ENCODE peak calls at places on chromosomes 6 and 20, in nine cellular contexts. One of them, this sample, is unnamed.
A peak's percentile ranks its signal among the peaks of the same experiment; 100 is the strongest.

GRCh38 chr6:65202738-65203137 is 504.3 kb downstream of the EYS start:
- DNase-seq in A673: no peak
- DNase-seq in esophagus squamous epithelium: no peak
- DNase-seq in HCT116: no peak
- DNase-seq in GM06990: no peak
- DNase-seq in cardiac muscle cell: no peak
- DNase-seq in lower leg skin: no peak
- DNase-seq in AG10803: no peak
- DNase-seq in cardiac fibroblast: no peak
- DNase-seq in this sample: no peak

GRCh38 chr20:571754-572331 is 28.3 kb upstream of the CSNK2A1 start:
- DNase-seq in A673: no peak
- DNase-seq in esophagus squamous epithelium: no peak
- DNase-seq in HCT116: no peak
- DNase-seq in GM06990: no peak
- DNase-seq in cardiac muscle cell: peak; percentile 25
- DNase-seq in lower leg skin: peak; percentile 88
- DNase-seq in AG10803: peak; percentile 15
- DNase-seq in cardiac fibroblast: peak; percentile 62
- DNase-seq in this sample: peak; percentile 16

GRCh38 chr6:158707120-158707519 is 57.3 kb downstream of the SYTL3 start:
- DNase-seq in A673: no peak
- DNase-seq in esophagus squamous epithelium: no peak
- DNase-seq in HCT116: peak; percentile 89
- DNase-seq in GM06990: no peak
- DNase-seq in cardiac muscle cell: peak; percentile 89
- DNase-seq in lower leg skin: peak; percentile 68
- DNase-seq in AG10803: peak; percentile 36
- DNase-seq in cardiac fibroblast: peak; percentile 55
- DNase-seq in this sample: peak; percentile 44

GRCh38 chr20:49475292-49475691 is 7.2 kb downstream of the KCNB1 start:
- DNase-seq in A673: no peak
- DNase-seq in esophagus squamous epithelium: no peak
- DNase-seq in HCT116: no peak
- DNase-seq in GM06990: no peak
- DNase-seq in cardiac muscle cell: no peak
- DNase-seq in lower leg skin: no peak
- DNase-seq in AG10803: no peak
- DNase-seq in cardiac fibroblast: no peak
- DNase-seq in this sample: no peak

GRCh38 chr6:15513801-15514711 is 148.8 kb downstream of the DTNBP1 start:
- DNase-seq in A673: no peak
- DNase-seq in esophagus squamous epithelium: no peak
- DNase-seq in HCT116: no peak
- DNase-seq in GM06990: no peak
- DNase-seq in cardiac muscle cell: no peak
- DNase-seq in lower leg skin: no peak
- DNase-seq in AG10803: no peak
- DNase-seq in cardiac fibroblast: no peak
- DNase-seq in this sample: no peak

GRCh38 chr6:12909828-12910227 is 193.3 kb downstream of the PHACTR1 start:
- DNase-seq in A673: no peak
- DNase-seq in esophagus squamous epithelium: no peak
- DNase-seq in HCT116: no peak
- DNase-seq in GM06990: no peak
- DNase-seq in cardiac muscle cell: no peak
- DNase-seq in lower leg skin: no peak
- DNase-seq in AG10803: no peak
- DNase-seq in cardiac fibroblast: no peak
- DNase-seq in this sample: no peak

GRCh38 chr6:31639449-31639861 is 13.0 kb downstream of the BAG6 start:
- DNase-seq in A673: no peak
- DNase-seq in esophagus squamous epithelium: no peak
- DNase-seq in HCT116: no peak
- DNase-seq in GM06990: no peak
- DNase-seq in cardiac muscle cell: no peak
- DNase-seq in lower leg skin: no peak
- DNase-seq in AG10803: peak; percentile 69
- DNase-seq in cardiac fibroblast: no peak
- DNase-seq in this sample: no peak

GRCh38 chr6:158040051-158040803 is 58.6 kb downstream of the SYNJ2 start:
- DNase-seq in A673: peak; percentile 80
- DNase-seq in esophagus squamous epithelium: no peak
- DNase-seq in HCT116: peak; percentile 83
- DNase-seq in GM06990: no peak
- DNase-seq in cardiac muscle cell: no peak
- DNase-seq in lower leg skin: peak; percentile 75
- DNase-seq in AG10803: peak; percentile 90
- DNase-seq in cardiac fibroblast: peak; percentile 94
- DNase-seq in this sample: peak; percentile 98

DNA sequence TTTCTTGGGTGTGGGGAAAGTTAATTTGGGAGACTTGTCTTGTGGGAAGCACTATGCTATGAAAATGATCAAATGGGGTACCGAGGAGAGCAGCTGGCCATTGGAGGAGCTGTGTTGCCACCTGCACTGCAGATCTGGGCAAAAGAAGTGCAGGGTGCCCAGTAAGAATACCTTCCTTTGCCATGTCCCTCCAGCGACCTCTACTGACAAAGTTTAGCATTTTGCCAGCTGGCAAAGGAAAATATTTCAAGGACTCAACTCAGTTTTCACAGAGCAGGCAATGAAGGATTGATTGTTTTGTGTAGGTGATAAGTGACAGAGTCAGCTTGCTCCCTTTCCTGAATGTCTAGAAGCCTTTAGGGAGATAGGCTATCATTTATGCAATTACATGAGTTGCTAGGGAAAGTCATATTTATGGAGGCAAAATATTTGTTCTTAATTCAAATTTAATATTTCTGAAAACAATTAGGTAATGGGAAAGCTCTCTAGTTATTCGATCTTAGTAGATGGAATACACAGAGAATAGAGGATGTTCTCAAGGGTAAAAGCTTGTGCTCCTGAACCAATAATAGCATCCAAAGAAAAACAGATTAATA is 118.4 kb downstream of the FARS2 start:
- DNase-seq in A673: peak; percentile 76
- DNase-seq in esophagus squamous epithelium: no peak
- DNase-seq in HCT116: peak; percentile 24
- DNase-seq in GM06990: peak; percentile 8
- DNase-seq in cardiac muscle cell: peak; percentile 35
- DNase-seq in lower leg skin: no peak
- DNase-seq in AG10803: peak; percentile 25
- DNase-seq in cardiac fibroblast: peak; percentile 58
- DNase-seq in this sample: peak; percentile 59
- TF ChIP-seq CTCF in A673: peak; percentile 76
- TF ChIP-seq CTCF in esophagus squamous epithelium: peak; percentile 65
- TF ChIP-seq CTCF in HCT116: peak; percentile 64
- TF ChIP-seq CTCF in GM06990: peak; percentile 77
- TF ChIP-seq CTCF in cardiac muscle cell: peak; percentile 63
- TF ChIP-seq CTCF in lower leg skin: no peak
- TF ChIP-seq CTCF in AG10803: peak; percentile 53
- TF ChIP-seq CTCF in cardiac fibroblast: peak; percentile 80
- TF ChIP-seq CTCF in this sample: peak; percentile 75

GRCh38 chr6:166006593-166007301 is 160.9 kb downstream of the TBXT start:
- DNase-seq in A673: peak; percentile 55
- DNase-seq in esophagus squamous epithelium: no peak
- DNase-seq in HCT116: no peak
- DNase-seq in GM06990: no peak
- DNase-seq in cardiac muscle cell: peak; percentile 31
- DNase-seq in lower leg skin: peak; percentile 68
- DNase-seq in AG10803: peak; percentile 83
- DNase-seq in cardiac fibroblast: peak; percentile 83
- DNase-seq in this sample: peak; percentile 88

GRCh38 chr6:166005401-166005845 is 162.2 kb downstream of the TBXT start:
- DNase-seq in A673: no peak
- DNase-seq in esophagus squamous epithelium: no peak
- DNase-seq in HCT116: no peak
- DNase-seq in GM06990: no peak
- DNase-seq in cardiac muscle cell: peak; percentile 49
- DNase-seq in lower leg skin: no peak
- DNase-seq in AG10803: no peak
- DNase-seq in cardiac fibroblast: peak; percentile 59
- DNase-seq in this sample: peak; percentile 74

GRCh38 chr6:166007349-166008263 is 160.0 kb downstream of the TBXT start:
- DNase-seq in A673: peak; percentile 38
- DNase-seq in esophagus squamous epithelium: no peak
- DNase-seq in HCT116: no peak
- DNase-seq in GM06990: no peak
- DNase-seq in cardiac muscle cell: peak; percentile 48
- DNase-seq in lower leg skin: peak; percentile 92
- DNase-seq in AG10803: peak; percentile 75
- DNase-seq in cardiac fibroblast: peak; percentile 85
- DNase-seq in this sample: peak; percentile 82

GRCh38 chr6:166004491-166005275 is 163.0 kb downstream of the TBXT start:
- DNase-seq in A673: no peak
- DNase-seq in esophagus squamous epithelium: no peak
- DNase-seq in HCT116: no peak
- DNase-seq in GM06990: no peak
- DNase-seq in cardiac muscle cell: no peak
- DNase-seq in lower leg skin: no peak
- DNase-seq in AG10803: no peak
- DNase-seq in cardiac fibroblast: no peak
- DNase-seq in this sample: no peak

GRCh38 chr6:166005846-166006592 is 161.6 kb downstream of the TBXT start:
- DNase-seq in A673: peak; percentile 81
- DNase-seq in esophagus squamous epithelium: no peak
- DNase-seq in HCT116: no peak
- DNase-seq in GM06990: no peak
- DNase-seq in cardiac muscle cell: peak; percentile 72
- DNase-seq in lower leg skin: no peak
- DNase-seq in AG10803: peak; percentile 70
- DNase-seq in cardiac fibroblast: peak; percentile 89
- DNase-seq in this sample: peak; percentile 91
- H3K4me3 ChIP-seq in A673: peak overlapping the region; percentile 37
- H3K4me3 ChIP-seq in esophagus squamous epithelium: peak overlapping the region; percentile 38
- H3K4me3 ChIP-seq in HCT116: no peak overlapping the region
- H3K4me3 ChIP-seq in GM06990: no peak overlapping the region
- H3K4me3 ChIP-seq in cardiac muscle cell: peak overlapping the region; percentile 29
- H3K4me3 ChIP-seq in lower leg skin: no peak overlapping the region
- H3K4me3 ChIP-seq in AG10803: peak overlapping the region; percentile 50
- H3K4me3 ChIP-seq in cardiac fibroblast: peak overlapping the region; percentile 32
- H3K4me3 ChIP-seq in this sample: peak overlapping the region; percentile 51

GRCh38 chr6:101391772-101392560 is 1.5 kb upstream of the GRIK2 start:
- DNase-seq in A673: no peak
- DNase-seq in esophagus squamous epithelium: no peak
- DNase-seq in HCT116: no peak
- DNase-seq in GM06990: no peak
- DNase-seq in cardiac muscle cell: no peak
- DNase-seq in lower leg skin: no peak
- DNase-seq in AG10803: peak; percentile 52
- DNase-seq in cardiac fibroblast: no peak
- DNase-seq in this sample: no peak

GRCh38 chr6:101392561-101393230 is 812 bp upstream of the GRIK2 start:
- DNase-seq in A673: peak; percentile 9
- DNase-seq in esophagus squamous epithelium: no peak
- DNase-seq in HCT116: no peak
- DNase-seq in GM06990: no peak
- DNase-seq in cardiac muscle cell: no peak
- DNase-seq in lower leg skin: no peak
- DNase-seq in AG10803: no peak
- DNase-seq in cardiac fibroblast: no peak
- DNase-seq in this sample: no peak

GRCh38 chr6:101395345-101395744 is 1.8 kb downstream of the GRIK2 start:
- DNase-seq in A673: peak; percentile 52
- DNase-seq in esophagus squamous epithelium: no peak
- DNase-seq in HCT116: no peak
- DNase-seq in GM06990: no peak
- DNase-seq in cardiac muscle cell: no peak
- DNase-seq in lower leg skin: no peak
- DNase-seq in AG10803: peak; percentile 14
- DNase-seq in cardiac fibroblast: peak; percentile 23
- DNase-seq in this sample: no peak

GRCh38 chr6:101396552-101397173 is 3.2 kb downstream of the GRIK2 start:
- DNase-seq in A673: peak; percentile 75
- DNase-seq in esophagus squamous epithelium: no peak
- DNase-seq in HCT116: no peak
- DNase-seq in GM06990: no peak
- DNase-seq in cardiac muscle cell: peak; percentile 91
- DNase-seq in lower leg skin: no peak
- DNase-seq in AG10803: peak; percentile 40
- DNase-seq in cardiac fibroblast: peak; percentile 69
- DNase-seq in this sample: peak; percentile 73

DNA sequence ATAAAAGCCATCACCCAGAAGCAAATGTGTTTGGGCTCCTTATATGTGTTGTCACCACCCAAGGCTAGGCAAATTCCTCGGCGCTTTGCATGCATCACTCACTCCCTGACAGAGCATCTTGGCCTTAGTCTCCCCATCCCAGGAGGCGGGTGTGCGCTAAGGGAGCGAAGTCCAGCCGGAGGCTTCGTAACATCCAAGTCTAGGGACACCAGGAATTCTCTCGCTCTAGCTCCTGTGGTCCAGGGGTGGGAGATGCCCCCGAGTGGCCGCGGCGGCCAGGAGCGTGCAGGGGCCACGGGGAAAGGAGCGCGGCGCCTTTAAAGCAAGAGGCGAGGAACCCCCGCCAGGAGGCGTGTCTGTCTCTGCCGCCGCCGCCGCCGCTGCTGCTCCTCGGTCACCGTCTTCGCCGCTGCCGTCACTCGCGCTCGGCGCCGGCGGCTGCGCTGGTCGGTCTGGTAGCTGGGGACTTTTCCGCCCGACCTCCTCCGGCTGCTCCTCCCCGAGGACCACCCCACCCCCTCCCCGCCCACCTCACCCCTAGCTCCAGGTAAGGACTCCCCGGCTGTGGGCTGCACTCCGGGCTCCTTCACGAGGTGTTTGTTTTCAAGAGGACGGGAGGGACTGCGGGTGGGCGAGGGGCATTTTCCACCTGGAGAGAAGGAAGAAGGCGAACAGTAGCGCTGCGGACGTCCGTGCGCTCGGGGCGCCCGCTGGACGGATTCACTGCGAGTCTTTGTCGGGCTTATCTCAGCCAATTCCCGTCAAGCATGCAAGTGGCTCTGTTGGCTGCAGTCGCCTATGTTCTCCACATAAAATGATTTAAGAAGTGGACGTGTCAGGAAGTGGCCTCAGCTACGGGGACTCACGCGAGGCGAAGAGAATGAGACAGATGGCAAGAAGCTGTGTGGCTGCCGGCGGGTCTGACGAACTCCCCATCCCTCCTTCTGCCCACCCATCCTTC is at the start of gene GRIK2:
- DNase-seq in A673: peak; percentile 81
- DNase-seq in esophagus squamous epithelium: no peak
- DNase-seq in HCT116: no peak
- DNase-seq in GM06990: no peak
- DNase-seq in cardiac muscle cell: peak; percentile 78
- DNase-seq in lower leg skin: peak; percentile 77
- DNase-seq in AG10803: peak; percentile 61
- DNase-seq in cardiac fibroblast: peak; percentile 29
- DNase-seq in this sample: peak; percentile 33
- TF ChIP-seq CTCF in A673: peak; percentile 45
- TF ChIP-seq CTCF in esophagus squamous epithelium: peak; percentile 54
- TF ChIP-seq CTCF in HCT116: peak; percentile 28
- TF ChIP-seq CTCF in GM06990: peak; percentile 5
- TF ChIP-seq CTCF in cardiac muscle cell: peak; percentile 47
- TF ChIP-seq CTCF in lower leg skin: no peak
- TF ChIP-seq CTCF in AG10803: peak; percentile 30
- TF ChIP-seq CTCF in cardiac fibroblast: peak; percentile 23
- TF ChIP-seq CTCF in this sample: peak; percentile 7

GRCh38 chr6:2976571-2977085 is 5.3 kb upstream of the SERPINB6 start:
- DNase-seq in A673: no peak
- DNase-seq in esophagus squamous epithelium: no peak
- DNase-seq in HCT116: no peak
- DNase-seq in GM06990: no peak
- DNase-seq in cardiac muscle cell: no peak
- DNase-seq in lower leg skin: no peak
- DNase-seq in AG10803: peak; percentile 87
- DNase-seq in cardiac fibroblast: peak; percentile 30
- DNase-seq in this sample: peak; percentile 51

GRCh38 chr6:2970753-2971419 is 481 bp downstream of the SERPINB6 start:
- DNase-seq in A673: peak; percentile 32
- DNase-seq in esophagus squamous epithelium: peak; percentile 16
- DNase-seq in HCT116: no peak
- DNase-seq in GM06990: no peak
- DNase-seq in cardiac muscle cell: peak; percentile 60
- DNase-seq in lower leg skin: peak; percentile 95
- DNase-seq in AG10803: peak; percentile 40
- DNase-seq in cardiac fibroblast: peak; percentile 54
- DNase-seq in this sample: peak; percentile 49

GRCh38 chr6:2971420-2972218 is at the start of gene SERPINB6:
- DNase-seq in A673: peak; percentile 58
- DNase-seq in esophagus squamous epithelium: no peak
- DNase-seq in HCT116: no peak
- DNase-seq in GM06990: no peak
- DNase-seq in cardiac muscle cell: peak; percentile 69
- DNase-seq in lower leg skin: peak; percentile 96
- DNase-seq in AG10803: peak; percentile 85
- DNase-seq in cardiac fibroblast: peak; percentile 87
- DNase-seq in this sample: peak; percentile 78

GRCh38 chr6:2976060-2976459 is 4.7 kb upstream of the SERPINB6 start:
- DNase-seq in A673: no peak
- DNase-seq in esophagus squamous epithelium: no peak
- DNase-seq in HCT116: no peak
- DNase-seq in GM06990: no peak
- DNase-seq in cardiac muscle cell: no peak
- DNase-seq in lower leg skin: no peak
- DNase-seq in AG10803: no peak
- DNase-seq in cardiac fibroblast: no peak
- DNase-seq in this sample: no peak

GRCh38 chr6:2973656-2974055 is 2.3 kb upstream of the SERPINB6 start:
- DNase-seq in A673: no peak
- DNase-seq in esophagus squamous epithelium: no peak
- DNase-seq in HCT116: no peak
- DNase-seq in GM06990: no peak
- DNase-seq in cardiac muscle cell: no peak
- DNase-seq in lower leg skin: no peak
- DNase-seq in AG10803: peak; percentile 87
- DNase-seq in cardiac fibroblast: no peak
- DNase-seq in this sample: no peak
- H3K4me3 ChIP-seq in A673: no peak overlapping the region
- H3K4me3 ChIP-seq in esophagus squamous epithelium: no peak overlapping the region
- H3K4me3 ChIP-seq in HCT116: no peak overlapping the region
- H3K4me3 ChIP-seq in GM06990: no peak overlapping the region
- H3K4me3 ChIP-seq in cardiac muscle cell: no peak overlapping the region
- H3K4me3 ChIP-seq in lower leg skin: no peak overlapping the region
- H3K4me3 ChIP-seq in AG10803: no peak overlapping the region
- H3K4me3 ChIP-seq in cardiac fibroblast: no peak overlapping the region
- H3K4me3 ChIP-seq in this sample: no peak overlapping the region